ENCODE peak calls at places on chromosomes 11 and 22, in five cellular contexts. N, J, U, L and P are unnamed samples.

GRCh38 chr11:94130589-94131362 is 2.1 kb downstream of the PANX1 start:
- DNase-seq in N (peak), J (no peak), U (no peak), L (no peak), P (peak)

GRCh38 chr11:122852071-122852831 is 14.0 kb downstream of the CRTAM start:
- DNase-seq in N (peak), J (peak), U (no peak), L (no peak), P (peak)

GRCh38 chr11:43697679-43698078 is 17.1 kb downstream of the HSD17B12 start:
- DNase-seq in N (no peak), J (no peak), U (no peak), L (no peak), P (no peak)

GRCh38 chr22:30267382-30268302 is 991 bp upstream of the OSM start:
- DNase-seq in N (no peak), J (peak), U (peak), L (no peak), P (no peak)

GRCh38 chr11:26095340-26095739 is 236.6 kb upstream of the ANO3 start:
- DNase-seq in N (no peak), J (no peak), U (no peak), L (no peak), P (no peak)

GRCh38 chr11:84564180-84564866 is 1062.8 kb downstream of the DLG2 start:
- DNase-seq in N (peak), J (peak), U (no peak), L (peak), P (peak)

GRCh38 chr11:44977493-44977984 is 26.9 kb upstream of the TP53I11 start:
- DNase-seq in N (peak), J (no peak), U (no peak), L (peak), P (peak)

GRCh38 chr11:122804161-122804560 is 34.1 kb upstream of the CRTAM start:
- DNase-seq in N (peak), J (no peak), U (no peak), L (no peak), P (peak)

GRCh38 chr22:42560781-42561180 is 7.0 kb downstream of the SERHL2 start:
- DNase-seq in N (peak), J (no peak), U (no peak), L (peak), P (no peak)

GRCh38 chr11:76554767-76555166 is 109.9 kb downstream of the EMSY start:
- DNase-seq in N (no peak), J (no peak), U (no peak), L (peak), P (no peak)

GRCh38 chr11:84465040-84465439 is 1162.1 kb downstream of the DLG2 start:
- DNase-seq in N (no peak), J (no peak), U (no peak), L (no peak), P (no peak)

GRCh38 chr11:78000193-78000592 is 5.7 kb upstream of the INTS4 start:
- DNase-seq in N (peak), J (peak), U (no peak), L (peak), P (peak)

GRCh38 chr22:39454385-39454871 is 2.4 kb upstream of the MGAT3 start:
- DNase-seq in N (no peak), J (no peak), U (no peak), L (peak), P (no peak)

GRCh38 chr11:113637636-113638035 is 68.5 kb downstream of the TMPRSS5 start:
- DNase-seq in N (no peak), J (no peak), U (no peak), L (peak), P (no peak)

GRCh38 chr11:93655581-93656255 is 5.8 kb upstream of the CEP295 start:
- DNase-seq in N (no peak), J (no peak), U (no peak), L (no peak), P (no peak)

GRCh38 chr11:75233688-75234295 is 6.8 kb upstream of the TPBGL start:
- DNase-seq in N (peak), J (no peak), U (no peak), L (peak), P (peak)

GRCh38 chr22:28299760-28300159 is 379.9 kb downstream of the TTC28 start:
- DNase-seq in N (no peak), J (no peak), U (no peak), L (no peak), P (no peak)

GRCh38 chr11:21656065-21656464 is 536.8 kb upstream of the ANO5 start:
- DNase-seq in N (no peak), J (no peak), U (no peak), L (no peak), P (no peak)

GRCh38 chr22:25186140-25186539 is 13.5 kb upstream of the CRYBB3 start:
- DNase-seq in N (no peak), J (no peak), U (no peak), L (no peak), P (no peak)